ENCODE peak calls at places on chromosomes 5 and 9, in four cellular contexts. One of them, this sample, is unnamed.
A peak's percentile ranks its signal among the peaks of the same experiment; 100 is the strongest.

GRCh38 chr9:125634040-125634717 is 72.8 kb downstream of the MAPKAP1 start:
- DNase-seq in A673: no peak
- DNase-seq in endodermal cell: no peak
- DNase-seq in cardiac fibroblast: peak; percentile 59
- DNase-seq in this sample: no peak

GRCh38 chr9:80188579-80188978 is 616.8 kb downstream of the TLE4 start:
- DNase-seq in A673: no peak
- DNase-seq in endodermal cell: no peak
- DNase-seq in cardiac fibroblast: no peak
- DNase-seq in this sample: no peak

GRCh38 chr9:97556036-97556720 is 54.7 kb downstream of the TMOD1 start:
- DNase-seq in A673: no peak
- DNase-seq in endodermal cell: no peak
- DNase-seq in cardiac fibroblast: no peak
- DNase-seq in this sample: no peak

GRCh38 chr5:171660438-171660837 is 125.2 kb upstream of the SMIM23 start:
- DNase-seq in A673: no peak
- DNase-seq in endodermal cell: no peak
- DNase-seq in cardiac fibroblast: no peak
- DNase-seq in this sample: no peak

GRCh38 chr9:12463641-12464040 is 229.5 kb upstream of the TYRP1 start:
- DNase-seq in A673: no peak
- DNase-seq in endodermal cell: no peak
- DNase-seq in cardiac fibroblast: no peak
- DNase-seq in this sample: peak; percentile 1

GRCh38 chr9:110058304-110058953 is 149.5 kb downstream of the C9orf152 start:
- DNase-seq in A673: peak; percentile 65
- DNase-seq in endodermal cell: peak; percentile 90
- DNase-seq in cardiac fibroblast: peak; percentile 60
- DNase-seq in this sample: peak; percentile 69

GRCh38 chr5:74296685-74297084 is 343.8 kb downstream of the ENC1 start:
- DNase-seq in A673: no peak
- DNase-seq in endodermal cell: no peak
- DNase-seq in cardiac fibroblast: peak; percentile 75
- DNase-seq in this sample: peak; percentile 84

GRCh38 chr5:147458581-147458980 is 51.3 kb downstream of the DPYSL3 start:
- DNase-seq in A673: no peak
- DNase-seq in endodermal cell: no peak
- DNase-seq in cardiac fibroblast: no peak
- DNase-seq in this sample: no peak

GRCh38 chr9:113620377-113621161 is 157.0 kb downstream of the RGS3 start:
- DNase-seq in A673: peak; percentile 91
- DNase-seq in endodermal cell: peak; percentile 89
- DNase-seq in cardiac fibroblast: peak; percentile 89
- DNase-seq in this sample: peak; percentile 91

GRCh38 chr5:153147891-153148623 is 342.4 kb upstream of the GRIA1 start:
- DNase-seq in A673: peak; percentile 81
- DNase-seq in endodermal cell: peak; percentile 73
- DNase-seq in cardiac fibroblast: peak; percentile 70
- DNase-seq in this sample: peak; percentile 51

DNA sequence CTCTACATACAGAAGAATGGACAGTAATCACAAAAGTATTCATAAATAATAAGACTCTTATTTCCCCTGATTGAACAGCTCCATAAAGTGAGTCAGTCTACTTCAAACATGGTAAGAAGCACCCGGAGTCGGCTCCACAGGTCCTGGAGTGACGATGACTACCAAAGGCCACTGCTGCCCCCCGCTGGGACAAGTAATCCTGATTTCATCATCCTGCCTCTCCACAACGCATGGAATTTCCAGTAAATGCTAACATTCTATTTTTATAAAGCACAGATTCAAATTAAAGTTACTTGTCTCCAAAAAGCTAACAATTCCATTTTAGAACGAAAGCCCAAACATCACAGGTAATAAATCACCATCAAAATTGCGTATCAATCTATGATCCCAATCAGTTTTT is 16.2 kb downstream of the ATPSCKMT start:
- DNase-seq in A673: peak; percentile 74
- DNase-seq in endodermal cell: peak; percentile 76
- DNase-seq in cardiac fibroblast: peak; percentile 93
- DNase-seq in this sample: peak; percentile 97
- TF ChIP-seq CTCF in A673: peak; percentile 40
- TF ChIP-seq CTCF in endodermal cell: peak; percentile 49
- TF ChIP-seq CTCF in cardiac fibroblast: peak; percentile 31
- TF ChIP-seq CTCF in this sample: no peak

GRCh38 chr5:87845734-87846133 is 422.9 kb downstream of the TMEM161B start:
- DNase-seq in A673: peak; percentile 52
- DNase-seq in endodermal cell: no peak
- DNase-seq in cardiac fibroblast: no peak
- DNase-seq in this sample: peak; percentile 1

GRCh38 chr5:87844866-87845265 is 423.8 kb downstream of the TMEM161B start:
- DNase-seq in A673: no peak
- DNase-seq in endodermal cell: no peak
- DNase-seq in cardiac fibroblast: no peak
- DNase-seq in this sample: no peak

GRCh38 chr5:87844449-87844848 is 424.2 kb downstream of the TMEM161B start:
- DNase-seq in A673: no peak
- DNase-seq in endodermal cell: no peak
- DNase-seq in cardiac fibroblast: no peak
- DNase-seq in this sample: no peak
- TF ChIP-seq CTCF in A673: peak; percentile 33
- TF ChIP-seq CTCF in endodermal cell: peak; percentile 19
- TF ChIP-seq CTCF in cardiac fibroblast: no peak
- TF ChIP-seq CTCF in this sample: no peak

GRCh38 chr9:18396102-18396728 is 77.7 kb upstream of the ADAMTSL1 start:
- DNase-seq in A673: peak; percentile 6
- DNase-seq in endodermal cell: no peak
- DNase-seq in cardiac fibroblast: peak; percentile 61
- DNase-seq in this sample: peak; percentile 61
- TF ChIP-seq CTCF in A673: peak; percentile 28
- TF ChIP-seq CTCF in endodermal cell: peak; percentile 66
- TF ChIP-seq CTCF in cardiac fibroblast: peak; percentile 12
- TF ChIP-seq CTCF in this sample: peak; percentile 48

GRCh38 chr5:138241688-138242547 is 28.8 kb upstream of the CDC23 start:
- DNase-seq in A673: no peak
- DNase-seq in endodermal cell: peak; percentile 85
- DNase-seq in cardiac fibroblast: peak; percentile 13
- DNase-seq in this sample: no peak
- TF ChIP-seq CTCF in A673: no peak
- TF ChIP-seq CTCF in endodermal cell: no peak
- TF ChIP-seq CTCF in cardiac fibroblast: no peak
- TF ChIP-seq CTCF in this sample: no peak

DNA sequence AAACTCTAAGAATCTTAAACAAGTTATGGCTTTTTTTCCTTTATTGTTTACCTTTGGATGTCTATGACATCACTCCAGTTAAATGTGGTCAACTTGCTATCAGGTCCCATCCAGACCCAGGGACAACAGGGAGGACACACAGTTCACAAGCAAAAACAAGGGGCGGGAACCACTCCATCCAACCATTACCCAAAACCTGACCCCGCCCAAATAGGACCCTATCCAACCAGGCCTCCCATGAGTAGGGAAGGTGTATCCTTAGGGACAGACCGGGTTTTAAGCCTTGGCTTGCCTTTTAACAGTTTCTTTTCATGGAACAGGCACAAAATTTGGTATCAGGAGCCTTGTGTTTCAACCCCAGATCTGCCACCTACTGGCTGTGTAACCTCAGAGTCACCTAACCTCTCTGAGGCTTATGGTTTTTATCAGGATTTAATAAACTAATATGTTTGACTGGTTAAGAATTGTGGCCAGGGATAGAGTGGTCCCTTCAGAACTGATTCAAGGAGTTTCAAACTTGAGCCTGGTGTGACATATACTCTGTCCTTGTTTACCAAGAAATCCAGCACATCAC is 127.7 kb upstream of the RAD23B start:
- DNase-seq in A673: no peak
- DNase-seq in endodermal cell: no peak
- DNase-seq in cardiac fibroblast: no peak
- DNase-seq in this sample: no peak
- TF ChIP-seq CTCF in A673: peak; percentile 22
- TF ChIP-seq CTCF in endodermal cell: peak; percentile 62
- TF ChIP-seq CTCF in cardiac fibroblast: peak; percentile 32
- TF ChIP-seq CTCF in this sample: peak; percentile 27

GRCh38 chr5:174056064-174056842 is 10.7 kb downstream of the NSG2 start:
- DNase-seq in A673: peak; percentile 7
- DNase-seq in endodermal cell: no peak
- DNase-seq in cardiac fibroblast: no peak
- DNase-seq in this sample: no peak
- TF ChIP-seq CTCF in A673: peak; percentile 27
- TF ChIP-seq CTCF in endodermal cell: peak; percentile 55
- TF ChIP-seq CTCF in cardiac fibroblast: no peak
- TF ChIP-seq CTCF in this sample: no peak

GRCh38 chr5:150256416-150257064 is 33.0 kb downstream of the CAMK2A start:
- DNase-seq in A673: no peak
- DNase-seq in endodermal cell: peak; percentile 83
- DNase-seq in cardiac fibroblast: no peak
- DNase-seq in this sample: no peak
- TF ChIP-seq CTCF in A673: peak; percentile 33
- TF ChIP-seq CTCF in endodermal cell: peak; percentile 78
- TF ChIP-seq CTCF in cardiac fibroblast: peak; percentile 7
- TF ChIP-seq CTCF in this sample: peak; percentile 12

GRCh38 chr9:121987312-121987711 is 105.8 kb downstream of the TTLL11 start:
- DNase-seq in A673: no peak
- DNase-seq in endodermal cell: no peak
- DNase-seq in cardiac fibroblast: no peak
- DNase-seq in this sample: no peak

GRCh38 chr9:121990600-121991304 is 102.4 kb downstream of the TTLL11 start:
- DNase-seq in A673: no peak
- DNase-seq in endodermal cell: no peak
- DNase-seq in cardiac fibroblast: no peak
- DNase-seq in this sample: no peak

GRCh38 chr9:121985792-121986494 is 107.2 kb downstream of the TTLL11 start:
- DNase-seq in A673: no peak
- DNase-seq in endodermal cell: peak; percentile 62
- DNase-seq in cardiac fibroblast: no peak
- DNase-seq in this sample: no peak

GRCh38 chr9:121991305-121991661 is 101.8 kb downstream of the TTLL11 start:
- DNase-seq in A673: no peak
- DNase-seq in endodermal cell: no peak
- DNase-seq in cardiac fibroblast: no peak
- DNase-seq in this sample: no peak

GRCh38 chr9:121989010-121989409 is 104.1 kb downstream of the TTLL11 start:
- DNase-seq in A673: peak; percentile 11
- DNase-seq in endodermal cell: peak; percentile 93
- DNase-seq in cardiac fibroblast: peak; percentile 11
- DNase-seq in this sample: peak; percentile 56
- TF ChIP-seq CTCF in A673: peak; percentile 21
- TF ChIP-seq CTCF in endodermal cell: peak; percentile 78
- TF ChIP-seq CTCF in cardiac fibroblast: no peak
- TF ChIP-seq CTCF in this sample: peak; percentile 68

This sample was measured in choroid plexus epithelial cell.